ENCODE peak calls at places on chromosomes 13 and 19, in four cellular contexts. W is prostate gland; H is keratinocyte; Y is CD8-positive, alpha-beta T cell. P is an unnamed sample. For H3K4me1, the result is how much of the 10 kb centered on the place peaks cover.

GRCh38 chr13:44815507-44816074 is 173.7 kb downstream of the NUFIP1 start:
- DNase-seq in W (peak), H (peak), Y (no peak), P (peak)

GRCh38 chr13:43537124-43537523 is 249.6 kb downstream of the ENOX1 start:
- DNase-seq in W (no peak), H (no peak), Y (no peak), P (no peak)

GRCh38 chr13:22789916-22790315 is 390.9 kb upstream of the SGCG start:
- DNase-seq in W (no peak), H (no peak), Y (no peak), P (no peak)

GRCh38 chr13:74306496-74306895 is 172.3 kb upstream of the KLF12 start:
- DNase-seq in W (no peak), H (no peak), Y (no peak), P (peak)

GRCh38 chr19:56964526-56964925 is 124.0 kb upstream of the PEG3 start:
- DNase-seq in W (no peak), H (no peak), Y (no peak), P (no peak)

GRCh38 chr19:35240322-35240721 is 8.5 kb upstream of the LSR start:
- DNase-seq in W (no peak), H (no peak), Y (no peak), P (no peak)

GRCh38 chr19:41528106-41528505 is 47.9 kb upstream of the CEACAM21 start:
- DNase-seq in W (no peak), H (peak), Y (no peak), P (no peak)

GRCh38 chr19:3479177-3479818 is 1.0 kb downstream of the SMIM24 start:
- DNase-seq in W (no peak), H (no peak), Y (peak), P (peak)

GRCh38 chr19:37551123-37551993 is 43.2 kb downstream of the ZNF571 start:
- DNase-seq in W (no peak), H (no peak), Y (no peak), P (peak)

GRCh38 chr13:93226623-93227279 is at the start of gene GPC6:
- DNase-seq in W (peak), H (no peak), Y (no peak), P (peak)

GRCh38 chr19:54654447-54655321 is 8.1 kb upstream of the LILRB4 start:
- DNase-seq in W (no peak), H (no peak), Y (no peak), P (no peak)

GRCh38 chr19:54646331-54646841 is 16.1 kb downstream of the LILRB1 start:
- DNase-seq in W (no peak), H (no peak), Y (no peak), P (no peak)

GRCh38 chr19:54648129-54648528 is 14.7 kb upstream of the LILRB4 start:
- DNase-seq in W (no peak), H (no peak), Y (no peak), P (no peak)

GRCh38 chr19:54653181-54653809 is 9.5 kb upstream of the LILRB4 start:
- DNase-seq in W (no peak), H (no peak), Y (no peak), P (peak)

DNA sequence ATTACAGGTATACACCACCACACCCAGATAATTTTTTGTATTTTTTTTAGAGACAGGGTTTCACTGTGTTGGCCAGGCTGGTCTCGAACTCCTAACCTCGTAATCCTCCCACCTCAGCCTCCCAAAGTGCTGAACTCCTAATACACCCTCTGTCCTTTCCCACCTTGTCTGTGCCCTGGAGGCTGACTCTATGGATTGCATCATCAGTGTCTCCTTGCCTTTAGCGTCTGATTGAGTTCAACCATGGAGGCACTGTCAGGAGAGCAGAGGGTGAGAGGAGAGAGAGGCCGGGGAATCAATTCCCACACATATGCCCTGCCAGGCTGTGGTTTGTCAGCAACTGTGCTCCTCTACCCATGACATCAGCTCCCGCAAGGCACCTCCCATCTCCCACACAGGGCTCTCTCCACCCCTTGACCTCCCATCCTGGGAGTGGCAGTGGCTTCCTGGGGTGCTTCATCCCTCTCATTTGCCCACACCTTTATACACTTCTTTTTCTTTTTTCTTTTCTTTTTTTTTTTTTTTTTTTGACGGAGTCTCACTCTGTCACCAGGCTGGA is 12.6 kb upstream of the LILRB4 start:
- DNase-seq in W (no peak), H (no peak), Y (no peak), P (no peak)
- H3K4me3 ChIP-seq in W (no peak), H (no peak), Y (no peak), P (no peak)

GRCh38 chr19:6225232-6225635 is 54.5 kb downstream of the MLLT1 start:
- DNase-seq in W (no peak), H (no peak), Y (no peak), P (no peak)

GRCh38 chr19:6222884-6223283 is 56.9 kb downstream of the MLLT1 start:
- DNase-seq in W (no peak), H (no peak), Y (no peak), P (no peak)

GRCh38 chr19:6221878-6222746 is 57.7 kb downstream of the MLLT1 start:
- DNase-seq in W (no peak), H (no peak), Y (no peak), P (no peak)

GRCh38 chr19:6224308-6224675 is 55.5 kb downstream of the MLLT1 start:
- DNase-seq in W (no peak), H (no peak), Y (no peak), P (no peak)

GRCh38 chr19:6223461-6224307 is 56.1 kb downstream of the MLLT1 start:
- DNase-seq in W (no peak), H (no peak), Y (no peak), P (no peak)
- H3K4me1 ChIP-seq in W (under half), H (under half), Y (under half), P (under half)

DNA sequence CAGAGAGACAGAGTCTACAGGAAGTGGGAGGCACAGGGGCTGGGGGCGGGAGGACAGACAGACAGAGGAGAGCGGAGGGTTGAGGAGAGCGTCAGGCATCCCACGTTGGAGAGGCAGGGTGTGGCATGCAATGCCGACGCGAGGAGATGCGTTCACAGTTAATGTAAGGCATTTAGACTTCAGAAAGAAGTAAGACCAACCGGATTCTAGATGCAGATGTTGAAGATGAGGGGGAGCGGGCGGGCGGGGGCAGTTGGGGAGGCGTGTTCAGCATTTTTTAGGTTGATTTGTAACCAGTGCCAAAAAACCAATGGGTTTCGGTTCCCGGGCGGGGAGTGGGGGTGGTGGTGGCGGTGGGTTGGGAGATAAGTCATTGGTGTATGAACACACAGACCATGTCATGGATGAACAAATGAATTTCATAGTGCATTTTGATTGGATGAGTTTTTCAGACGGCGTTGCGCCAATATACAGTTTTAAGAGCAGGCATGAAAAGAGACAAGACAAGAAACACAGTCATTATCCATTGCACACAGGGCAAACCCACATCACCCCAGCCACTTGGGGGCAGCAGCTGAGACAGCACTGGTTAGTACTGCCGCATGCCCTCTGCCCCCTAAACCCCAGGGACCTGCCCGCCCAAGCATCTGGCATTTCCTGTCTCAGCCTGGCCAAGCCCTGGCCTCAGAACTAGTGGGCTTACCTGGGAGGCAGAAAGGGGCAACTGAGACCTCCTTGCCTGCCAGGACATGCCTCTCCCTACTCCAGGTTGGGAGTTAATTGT is 91.3 kb downstream of the IER2 start:
- DNase-seq in W (no peak), H (no peak), Y (no peak), P (peak)
- H3K4me3 ChIP-seq in W (no peak), H (no peak), Y (no peak), P (no peak)

GRCh38 chr19:10431943-10432735 is 11.8 kb downstream of the PDE4A start:
- DNase-seq in W (peak), H (no peak), Y (peak), P (peak)

GRCh38 chr19:10428996-10429381 is 8.7 kb downstream of the PDE4A start:
- DNase-seq in W (no peak), H (no peak), Y (no peak), P (no peak)

GRCh38 chr19:10432736-10433130 is 12.4 kb downstream of the PDE4A start:
- DNase-seq in W (no peak), H (no peak), Y (no peak), P (no peak)

GRCh38 chr19:10431254-10431942 is 11.1 kb downstream of the PDE4A start:
- DNase-seq in W (no peak), H (no peak), Y (no peak), P (no peak)

DNA sequence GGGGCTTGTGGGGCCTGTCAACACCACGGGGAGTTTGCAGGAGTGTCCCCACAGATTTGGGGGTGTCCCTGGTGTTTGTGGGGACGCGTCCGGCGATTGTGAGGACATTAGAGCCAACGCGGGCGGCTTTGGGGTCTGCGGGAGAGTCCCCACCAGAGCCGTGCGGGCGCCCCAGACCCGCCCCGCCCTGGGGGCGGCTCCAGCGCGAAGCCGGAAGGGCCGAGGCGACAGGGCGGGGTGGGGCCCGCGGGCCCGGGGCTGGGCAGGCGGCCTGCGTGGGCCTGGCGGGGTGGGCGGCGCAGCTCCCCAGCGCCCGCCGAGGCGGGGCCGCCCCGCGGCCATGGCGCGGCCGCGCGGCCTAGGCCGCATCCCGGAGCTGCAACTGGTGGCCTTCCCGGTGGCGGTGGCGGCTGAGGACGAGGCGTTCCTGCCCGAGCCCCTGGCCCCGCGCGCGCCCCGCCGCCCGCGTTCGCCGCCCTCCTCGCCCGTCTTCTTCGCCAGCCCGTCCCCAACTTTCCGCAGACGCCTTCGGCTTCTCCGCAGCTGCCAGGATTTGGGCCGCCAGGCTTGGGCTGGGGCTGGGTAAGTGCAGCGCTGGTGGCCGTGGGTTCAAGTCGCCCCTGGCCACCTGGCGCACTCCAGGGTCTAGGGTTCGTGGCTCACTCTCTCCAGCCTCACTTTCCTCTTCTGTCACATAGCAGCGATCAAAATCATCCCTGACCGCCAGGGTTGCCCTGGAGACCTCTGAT is 10.3 kb downstream of the PDE4A start:
- DNase-seq in W (peak), H (no peak), Y (no peak), P (peak)
- H3K4me1 ChIP-seq in W (under half), H (under half), Y (under half), P (under half)

DNA sequence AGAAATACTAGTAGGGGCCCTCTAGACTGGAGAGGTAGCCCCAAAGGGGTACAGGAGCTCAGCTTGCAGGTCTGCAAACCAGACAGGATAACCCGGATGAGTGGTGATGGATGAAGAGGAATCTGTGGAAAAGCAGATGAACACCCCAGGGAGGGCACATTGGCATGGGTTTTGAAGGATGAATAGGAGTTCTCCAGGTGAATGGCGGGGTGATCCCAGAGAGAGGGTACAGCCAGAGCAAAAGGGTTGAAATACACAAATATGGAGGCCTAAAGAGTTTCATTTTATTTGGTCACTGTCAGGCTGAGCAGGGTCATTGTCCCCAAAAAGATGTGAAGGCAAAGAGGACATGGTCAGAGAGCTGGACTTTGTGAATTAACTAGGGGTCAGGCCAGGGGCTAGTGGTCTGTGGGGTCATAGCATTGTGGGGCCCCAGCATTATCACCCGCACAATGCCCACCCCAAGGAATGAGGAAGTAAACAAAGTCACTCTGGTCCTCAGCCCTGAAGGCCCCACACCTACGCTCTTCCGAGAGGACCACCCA is 4.8 kb downstream of the NR2F6 start:
- DNase-seq in W (no peak), H (no peak), Y (no peak), P (no peak)
- H3K4me3 ChIP-seq in W (no peak), H (no peak), Y (no peak), P (no peak)